ENCODE peak calls at places on chromosomes 12 and 14, in seven cellular contexts. O is H9, I is neuronal stem cell, F is mesendoderm, Y is mesenchymal stem cell, X is IMR-90, Z is H1. C is an unnamed sample.

GRCh38 chr14:105894978-105895881 is 368.8 kb downstream of the TMEM121 start:
- DNase-seq in O (no peak), I (no peak), F (no peak), X (no peak), Y (no peak), Z (no peak), C (no peak)

GRCh38 chr14:35533357-35534129 is 421 bp upstream of the INSM2 start:
- DNase-seq in F (peak), O (peak), Z (no peak), I (peak), X (peak), Y (peak), C (peak)

GRCh38 chr14:51024377-51024776 is 70.5 kb downstream of the TRIM9 start:
- DNase-seq in F (no peak), Z (no peak), Y (no peak), I (no peak), O (no peak), X (no peak), C (no peak)

GRCh38 chr12:34347367-34347766 is 325.1 kb downstream of the ALG10 start:
- DNase-seq in F (no peak), Y (no peak), X (no peak), O (no peak), I (no peak), Z (no peak), C (no peak)

GRCh38 chr12:110175201-110175600 is 51.0 kb downstream of the IFT81 start:
- DNase-seq in Y (no peak), O (no peak), Z (no peak), X (no peak), F (no peak), I (no peak), C (no peak)

GRCh38 chr14:59254146-59254910 is 65.9 kb downstream of the DAAM1 start:
- DNase-seq in F (peak), X (peak), Z (no peak), I (no peak), O (no peak), Y (peak), C (no peak)

GRCh38 chr14:50862171-50862570 is 9.7 kb upstream of the ABHD12B start:
- DNase-seq in F (no peak), X (peak), Y (peak), Z (no peak), I (no peak), O (no peak), C (no peak)

GRCh38 chr14:67650694-67651093 is 23.7 kb downstream of the VTI1B start:
- DNase-seq in F (no peak), I (no peak), Z (no peak), Y (peak), X (peak), O (no peak), C (peak)

GRCh38 chr12:89947437-89948265 is 239.0 kb upstream of the ATP2B1 start:
- DNase-seq in I (no peak), Z (no peak), O (no peak), Y (peak), F (peak), X (peak), C (peak)

GRCh38 chr14:64970776-64971451 is 1.2 kb downstream of the RAB15 start:
- DNase-seq in X (peak), Z (no peak), O (no peak), F (peak), I (no peak), Y (no peak), C (peak)

GRCh38 chr14:92254786-92255185 is 68.2 kb upstream of the SLC24A4 start:
- DNase-seq in X (peak), O (peak), F (peak), Z (no peak), I (peak), Y (peak), C (no peak)

GRCh38 chr14:47044841-47045240 is 393.3 kb upstream of the RPL10L start:
- DNase-seq in Z (peak), O (peak), I (peak), F (peak), Y (peak), X (no peak), C (peak)

GRCh38 chr12:52715416-52715815 is 12.1 kb upstream of the KRT77 start:
- DNase-seq in X (no peak), I (no peak), Z (no peak), F (peak), O (peak), Y (no peak), C (peak)

GRCh38 chr14:92334050-92334449 is 11.1 kb downstream of the SLC24A4 start:
- DNase-seq in O (no peak), Z (no peak), Y (no peak), I (no peak), F (no peak), X (no peak), C (no peak)

DNA sequence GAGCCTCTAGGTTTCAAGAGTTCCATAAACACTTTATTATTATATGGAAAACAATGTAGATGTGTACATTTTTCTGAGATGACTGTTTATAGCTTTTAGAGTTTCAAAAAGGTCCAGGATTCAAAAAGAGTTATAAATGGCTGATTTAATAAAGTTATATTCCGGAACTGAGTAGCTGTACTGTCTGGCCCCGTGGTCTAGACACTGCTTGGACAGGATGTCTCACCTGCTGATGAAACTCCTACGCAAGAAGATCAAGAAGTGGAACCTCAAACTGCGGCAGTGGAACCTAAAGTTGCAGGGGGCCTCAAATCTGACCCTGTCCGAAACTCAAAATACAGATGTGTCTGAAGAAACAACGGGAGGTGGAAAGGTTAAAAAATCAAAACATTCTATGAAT is 69.7 kb downstream of the DCAF5 start:
- DNase-seq in O (no peak), Z (no peak), F (no peak), I (no peak), X (no peak), Y (no peak), C (no peak)
- H2BK120ac ChIP-seq in O (no peak), Z (no peak), F (no peak), I (no peak), X (no peak), Y (no peak), C (peak)

GRCh38 chr12:67430708-67431335 is 161.7 kb downstream of the CAND1 start:
- DNase-seq in Y (no peak), O (no peak), X (no peak), I (no peak), Z (no peak), F (peak), C (no peak)
- H4K8ac ChIP-seq in Y (no peak), O (no peak), X (no peak), I (no peak), Z (no peak), F (no peak), C (no peak)

GRCh38 chr12:93335603-93336162 is 42.0 kb upstream of the NUDT4 start:
- DNase-seq in F (no peak), O (no peak), I (no peak), X (no peak), Y (no peak), Z (no peak), C (no peak)
- H3K23ac ChIP-seq in F (no peak), O (no peak), I (no peak), X (no peak), Y (no peak), Z (no peak), C (no peak)

GRCh38 chr12:80576641-80577418 is 130.6 kb upstream of the MYF6 start:
- DNase-seq in Z (no peak), X (peak), O (no peak), F (no peak), Y (no peak), I (no peak), C (no peak)

GRCh38 chr12:80582431-80582830 is 125.0 kb upstream of the MYF6 start:
- DNase-seq in X (no peak), Z (no peak), O (no peak), I (no peak), F (no peak), Y (no peak), C (peak)

GRCh38 chr12:80580254-80580653 is 127.2 kb upstream of the MYF6 start:
- DNase-seq in I (no peak), Z (no peak), X (peak), Y (peak), F (no peak), O (no peak), C (peak)
- H2BK120ac ChIP-seq in I (no peak), Z (no peak), X (peak), Y (no peak), F (no peak), O (no peak), C (no peak)

GRCh38 chr12:76863005-76863670 is 15.7 kb downstream of the CSRP2 start:
- DNase-seq in X (peak), Z (no peak), I (no peak), Y (peak), O (no peak), F (no peak), C (peak)

GRCh38 chr12:76863811-76864210 is 15.0 kb downstream of the CSRP2 start:
- DNase-seq in Z (no peak), X (peak), Y (peak), F (peak), O (no peak), I (no peak), C (no peak)

GRCh38 chr12:76866146-76866545 is 12.7 kb downstream of the CSRP2 start:
- DNase-seq in F (no peak), I (peak), O (no peak), Z (no peak), X (no peak), Y (peak), C (peak)

GRCh38 chr12:76866726-76867125 is 12.1 kb downstream of the CSRP2 start:
- DNase-seq in X (peak), I (peak), F (no peak), Z (no peak), Y (peak), O (no peak), C (no peak)

GRCh38 chr12:76864791-76865400 is 13.9 kb downstream of the CSRP2 start:
- DNase-seq in Y (peak), Z (no peak), O (no peak), I (no peak), X (peak), F (no peak), C (no peak)
- H4K8ac ChIP-seq in Y (no peak), Z (no peak), O (no peak), I (no peak), X (no peak), F (no peak), C (no peak)

DNA sequence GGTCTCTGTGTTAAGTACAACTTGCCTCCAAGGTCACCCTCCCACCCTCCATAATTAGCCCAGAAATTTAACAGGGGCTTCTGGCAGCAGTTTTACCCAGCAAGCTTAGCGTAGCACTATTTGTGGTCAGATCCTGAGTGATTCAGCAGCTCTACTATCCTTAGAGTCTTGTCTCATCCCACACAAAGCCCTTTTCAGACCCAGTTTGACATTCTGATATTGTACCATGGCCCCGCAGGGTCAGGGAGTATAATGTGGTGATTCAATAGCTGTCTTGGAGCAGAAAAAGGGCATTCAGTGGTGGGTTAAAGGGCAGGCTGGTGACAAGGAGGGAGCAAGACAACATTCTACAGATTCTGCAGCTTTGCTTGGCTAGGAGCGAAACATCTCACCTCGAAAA is 153.8 kb upstream of the DDHD1 start:
- DNase-seq in Z (no peak), F (no peak), I (peak), O (no peak), Y (peak), X (peak), C (no peak)
- H3K23ac ChIP-seq in Z (no peak), F (no peak), I (no peak), O (no peak), Y (no peak), X (no peak), C (peak)

GRCh38 chr12:102766961-102767360 is 150.1 kb downstream of the PAH start:
- DNase-seq in Y (no peak), O (no peak), F (no peak), X (no peak), Z (no peak), I (no peak), C (no peak)

GRCh38 chr12:102765736-102766135 is 151.3 kb downstream of the PAH start:
- DNase-seq in Z (no peak), O (no peak), X (no peak), I (no peak), F (no peak), Y (no peak), C (no peak)

GRCh38 chr12:102769323-102769916 is 147.6 kb downstream of the PAH start:
- DNase-seq in O (peak), X (peak), Y (peak), Z (peak), F (peak), I (peak), C (peak)
- H2BK120ac ChIP-seq in O (no peak), X (no peak), Y (no peak), Z (no peak), F (no peak), I (no peak), C (no peak)

GRCh38 chr14:56461876-56462275 is 117.7 kb upstream of the TMEM260 start:
- DNase-seq in Z (no peak), I (no peak), O (no peak), F (no peak), X (no peak), Y (no peak), C (no peak)

GRCh38 chr14:56460469-56460868 is 119.1 kb upstream of the TMEM260 start:
- DNase-seq in O (no peak), Z (no peak), I (no peak), F (no peak), Y (no peak), X (no peak), C (no peak)

GRCh38 chr14:56463491-56463890 is 116.1 kb upstream of the TMEM260 start:
- DNase-seq in F (no peak), O (no peak), I (no peak), X (no peak), Y (no peak), Z (no peak), C (no peak)
- H4K8ac ChIP-seq in F (no peak), O (no peak), I (no peak), X (no peak), Y (no peak), Z (no peak), C (no peak)

GRCh38 chr14:61519106-61519505 is 176.2 kb upstream of the HIF1A start:
- DNase-seq in F (no peak), X (no peak), I (no peak), Z (no peak), Y (no peak), O (no peak), C (no peak)
- H3K23ac ChIP-seq in F (no peak), X (no peak), I (no peak), Z (no peak), Y (no peak), O (no peak), C (no peak)

GRCh38 chr14:104250175-104250574 is 111.8 kb downstream of the KIF26A start:
- DNase-seq in F (no peak), Y (no peak), O (peak), Z (no peak), I (no peak), X (no peak), C (no peak)

GRCh38 chr14:104249092-104249491 is 110.7 kb downstream of the KIF26A start:
- DNase-seq in F (no peak), O (peak), I (no peak), X (no peak), Z (no peak), Y (no peak), C (no peak)

GRCh38 chr14:104248203-104249055 is 110.0 kb downstream of the KIF26A start:
- DNase-seq in F (no peak), X (no peak), Y (no peak), O (peak), I (no peak), Z (no peak), C (no peak)

GRCh38 chr14:104247336-104248202 is 109.2 kb downstream of the KIF26A start:
- DNase-seq in Z (no peak), O (peak), Y (no peak), X (no peak), F (no peak), I (no peak), C (no peak)

DNA sequence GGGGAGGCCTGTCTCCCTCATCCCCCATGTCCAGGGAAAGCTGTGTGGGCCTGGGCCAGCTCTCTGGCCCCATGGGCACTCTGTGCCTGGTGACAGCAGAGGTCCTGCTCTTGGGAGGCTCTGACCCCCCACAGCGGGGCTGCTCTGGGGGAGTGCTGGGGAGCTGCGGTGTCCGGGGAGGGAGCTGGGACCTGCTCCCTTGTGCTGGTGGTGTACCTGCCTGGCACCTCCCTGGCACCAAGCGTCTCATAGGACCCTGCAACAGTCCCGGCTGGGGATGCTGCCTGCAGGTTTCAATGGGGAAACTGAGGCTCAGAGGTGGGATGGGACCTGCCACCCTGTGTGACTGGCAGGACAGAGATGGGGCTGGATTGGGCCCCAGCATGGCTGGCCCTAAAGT is 111.3 kb downstream of the KIF26A start:
- DNase-seq in F (no peak), X (no peak), Y (no peak), Z (no peak), O (peak), I (no peak), C (no peak)
- H2BK120ac ChIP-seq in F (no peak), X (no peak), Y (no peak), Z (no peak), O (no peak), I (no peak), C (no peak)

C was measured in trophoblast cell.